ENCODE peak calls at places on chromosome 16, in eight cellular contexts. X is left cardiac atrium; T is Panc1; E is right cardiac atrium; P is activated CD8-positive, alpha-beta memory T cell treated with anti-CD3 and anti-CD28 coated beads, Interleukin-2, amount 10 ng/mL, durations not matched to agents 7 days and 5 days; Z is stimulated activated naive CD8-positive, alpha-beta T cell treated with anti-CD3 and anti-CD28 coated beads, Interleukin-15, amount 100 ng/mL, for 72 hours; I is T-cell; F is activated CD8-positive, alpha-beta T cell treated with anti-CD3 and anti-CD28 coated beads, Interleukin-2, amount 10 ng/mL, durations not matched to agents 7 days and 5 days. O is an unnamed sample.

GRCh38 chr16:28218109-28218508 is 6.3 kb upstream of the XPO6 start:
- ATAC-seq in P (peak), T (peak), F (peak), X (peak), E (no peak), Z (peak), I (peak), O (no peak)

GRCh38 chr16:71515026-71515425 is 11.2 kb upstream of the CHST4 start:
- ATAC-seq in E (no peak), X (no peak), Z (no peak), I (no peak), P (no peak), F (no peak), T (no peak), O (no peak)

GRCh38 chr16:11916524-11917285 is 949 bp upstream of the GSPT1 start:
- ATAC-seq in T (peak), X (no peak), P (no peak), I (no peak), Z (no peak), E (no peak), F (no peak), O (no peak)

GRCh38 chr16:1534021-1535020 is 855 bp downstream of the TMEM204 start:
- ATAC-seq in F (peak), E (no peak), X (peak), P (peak), T (no peak), Z (peak), I (peak), O (no peak)

GRCh38 chr16:71593048-71593999 is 16.4 kb upstream of the TAT start:
- ATAC-seq in F (no peak), E (no peak), Z (no peak), T (no peak), P (no peak), I (no peak), X (no peak), O (no peak)

GRCh38 chr16:30557397-30557949 is 701 bp downstream of the ZNF764 start:
- ATAC-seq in X (peak), P (peak), T (no peak), Z (peak), F (peak), I (no peak), E (no peak), O (no peak)

GRCh38 chr16:68367440-68367839 is 56.6 kb downstream of the PRMT7 start:
- ATAC-seq in X (no peak), I (no peak), E (no peak), F (no peak), T (no peak), Z (no peak), P (no peak), O (no peak)

GRCh38 chr16:22240023-22240697 is 34.1 kb downstream of the EEF2K start:
- ATAC-seq in E (peak), T (no peak), Z (no peak), I (no peak), X (peak), F (no peak), P (no peak), O (peak)

GRCh38 chr16:35725949-35726348 is 2266.5 kb downstream of the TP53TG3F start:
- ATAC-seq in P (no peak), Z (no peak), T (no peak), I (no peak), F (no peak), X (peak), E (peak), O (no peak)

O was measured in gastroesophageal sphincter.